ENCODE peak calls at places on chromosomes 5 and 9, in four cellular contexts. P is osteocyte; J is astrocyte of the spinal cord; K is CD8-positive, alpha-beta T cell. X is an unnamed sample.

GRCh38 chr5:150783422-150783928 is 4.9 kb downstream of the SMIM3 start:
- DNase-seq in K (peak), J (peak), P (no peak), X (peak)

GRCh38 chr9:134217431-134218210 is 53.3 kb upstream of the RNU6ATAC start:
- DNase-seq in P (no peak), J (no peak), K (no peak), X (no peak)

GRCh38 chr9:88922091-88922490 is 69.2 kb upstream of the S1PR3 start:
- DNase-seq in K (peak), P (no peak), J (no peak), X (no peak)

GRCh38 chr9:121053544-121053943 is 3.5 kb upstream of the C5 start:
- DNase-seq in J (no peak), P (no peak), K (no peak), X (no peak)

GRCh38 chr5:180704362-180704761 is 35.5 kb downstream of the OR2Y1 start:
- DNase-seq in J (no peak), P (no peak), K (no peak), X (peak)

GRCh38 chr5:10987881-10988504 is 227.0 kb upstream of the DAP start:
- DNase-seq in K (peak), J (peak), P (peak), X (peak)

GRCh38 chr5:100520348-100520747 is 14.8 kb upstream of the FAM174A start:
- DNase-seq in J (no peak), K (no peak), P (no peak), X (no peak)

GRCh38 chr5:132747064-132747692 is at the start of gene CCNI2:
- DNase-seq in K (peak), P (no peak), J (no peak), X (no peak)

GRCh38 chr5:19534751-19535150 is 453.2 kb downstream of the CDH18 start:
- DNase-seq in P (no peak), K (no peak), J (no peak), X (peak)

GRCh38 chr9:120894404-120895226 is 17.6 kb upstream of the PHF19 start:
- DNase-seq in J (no peak), K (no peak), P (no peak), X (no peak)

GRCh38 chr9:88574993-88575392 is 40.0 kb downstream of the NXNL2 start:
- DNase-seq in K (no peak), P (no peak), J (peak), X (no peak)

GRCh38 chr5:129541648-129542251 is 81.7 kb downstream of the ADAMTS19 start:
- DNase-seq in J (peak), K (no peak), P (no peak), X (peak)

GRCh38 chr5:35753500-35753899 is 103.2 kb upstream of the IL7R start:
- DNase-seq in J (no peak), K (no peak), P (no peak), X (no peak)

GRCh38 chr9:1939926-1940368 is 75.2 kb upstream of the SMARCA2 start:
- DNase-seq in P (no peak), J (no peak), K (no peak), X (peak)

GRCh38 chr9:81592890-81593271 is 96.5 kb downstream of the TLE1 start:
- DNase-seq in P (no peak), J (no peak), K (no peak), X (no peak)

GRCh38 chr9:89865981-89866380 is 261.2 kb downstream of the GADD45G start:
- DNase-seq in K (no peak), P (no peak), J (no peak), X (no peak)

GRCh38 chr5:112800901-112801300 is 60.2 kb upstream of the SRP19 start:
- DNase-seq in K (no peak), P (no peak), J (no peak), X (no peak)

GRCh38 chr5:121967187-121967586 is 5.4 kb downstream of the SRFBP1 start:
- DNase-seq in K (no peak), J (peak), P (no peak), X (peak)

GRCh38 chr9:89497978-89498844 is at the start of gene SEMA4D:
- DNase-seq in K (peak), P (no peak), J (peak), X (peak)

GRCh38 chr5:51386916-51387853 is 3.9 kb downstream of the ISL1 start:
- DNase-seq in J (no peak), P (no peak), K (no peak), X (no peak)

GRCh38 chr9:33139421-33140228 is 27.5 kb downstream of the B4GALT1 start:
- DNase-seq in P (peak), K (no peak), J (peak), X (no peak)

GRCh38 chr5:9604416-9604815 is 25.7 kb downstream of the TAS2R1 start:
- DNase-seq in J (no peak), P (no peak), K (no peak), X (peak)

GRCh38 chr9:2489838-2490314 is 131.7 kb upstream of the VLDLR start:
- DNase-seq in K (no peak), J (peak), P (no peak), X (no peak)

GRCh38 chr5:95808686-95809413 is 13.7 kb downstream of the GLRX start:
- DNase-seq in P (peak), J (peak), K (peak), X (no peak)

GRCh38 chr5:11251242-11251641 is 490.2 kb upstream of the DAP start:
- DNase-seq in P (no peak), K (no peak), J (peak), X (peak)

GRCh38 chr5:4191024-4191423 is 595.4 kb downstream of the IRX1 start:
- DNase-seq in J (no peak), P (no peak), K (no peak), X (no peak)

GRCh38 chr5:140317859-140318258 is 15.0 kb upstream of the PFDN1 start:
- DNase-seq in K (no peak), J (peak), P (no peak), X (peak)

GRCh38 chr9:86549434-86549833 is 195.2 kb upstream of the TUT7 start:
- DNase-seq in K (no peak), P (no peak), J (peak), X (peak)

GRCh38 chr5:81846301-81846700 is 95.4 kb upstream of the SSBP2 start:
- DNase-seq in K (no peak), P (no peak), J (no peak), X (no peak)

GRCh38 chr5:59722875-59723274 is 170.7 kb downstream of the PDE4D start:
- DNase-seq in P (no peak), K (no peak), J (peak), X (peak)

GRCh38 chr9:14522627-14523379 is 170.4 kb downstream of the ZDHHC21 start:
- DNase-seq in K (no peak), J (no peak), P (no peak), X (no peak)

GRCh38 chr9:119221281-119221680 is 148.0 kb downstream of the BRINP1 start:
- DNase-seq in J (no peak), P (no peak), K (no peak), X (no peak)